ENCODE peak calls at places on chromosomes 12 and 14, in nine cellular contexts. I is AG10803, U is fibroblast of pulmonary artery, V is tibial nerve, N is astrocyte, Y is AG04450, T is stomach, M is Panc1, R is IMR-90. C is an unnamed sample.

GRCh38 chr14:101962503-101962874 is 1.9 kb upstream of the DYNC1H1 start:
- DNase-seq in I (peak), U (peak), V (peak), N (peak), Y (peak), T (peak), M (no peak), R (peak), C (peak)

GRCh38 chr12:104083769-104084475 is 19.6 kb downstream of the HCFC2 start:
- DNase-seq in I (no peak), U (no peak), V (no peak), N (no peak), Y (no peak), T (no peak), M (no peak), R (no peak), C (no peak)

GRCh38 chr14:93028724-93029076 is 87.0 kb downstream of the ITPK1 start:
- DNase-seq in I (no peak), U (no peak), V (no peak), N (no peak), Y (no peak), T (no peak), M (no peak), R (no peak), C (no peak)

GRCh38 chr14:95647926-95648325 is 38.3 kb upstream of the TCL1B start:
- DNase-seq in I (no peak), U (no peak), V (no peak), N (no peak), Y (no peak), T (no peak), M (no peak), R (no peak), C (no peak)

GRCh38 chr12:64178122-64178521 is 44.0 kb downstream of the KICS2 start:
- DNase-seq in I (peak), U (peak), V (no peak), N (peak), Y (peak), T (no peak), M (no peak), R (peak), C (peak)

GRCh38 chr12:104825408-104825807 is 132.7 kb downstream of the SLC41A2 start:
- DNase-seq in I (no peak), U (peak), V (no peak), N (no peak), Y (no peak), T (no peak), M (no peak), R (peak), C (no peak)

GRCh38 chr12:13780453-13780852 is 200.9 kb downstream of the GRIN2B start:
- DNase-seq in I (no peak), U (peak), V (no peak), N (peak), Y (no peak), T (no peak), M (no peak), R (no peak), C (peak)

GRCh38 chr12:50568338-50569155 is 63.8 kb downstream of the DIP2B start:
- DNase-seq in I (no peak), U (peak), V (no peak), N (no peak), Y (no peak), T (no peak), M (no peak), R (peak), C (peak)

GRCh38 chr14:67514203-67514607 is 18.9 kb upstream of the PLEKHH1 start:
- DNase-seq in I (no peak), U (no peak), V (peak), N (no peak), Y (no peak), T (no peak), M (no peak), R (no peak), C (peak)

GRCh38 chr12:129607293-129607692 is 296.5 kb downstream of the TMEM132D start:
- DNase-seq in I (peak), U (peak), V (no peak), N (peak), Y (no peak), T (no peak), M (no peak), R (no peak), C (no peak)

GRCh38 chr14:63881926-63882325 is 29.1 kb downstream of the SYNE2 start:
- DNase-seq in I (no peak), U (no peak), V (no peak), N (no peak), Y (no peak), T (no peak), M (no peak), R (no peak), C (no peak)

GRCh38 chr12:58387199-58387598 is 445.8 kb downstream of the ATP23 start:
- DNase-seq in I (peak), U (peak), V (no peak), N (peak), Y (no peak), T (no peak), M (no peak), R (peak), C (peak)

GRCh38 chr14:36604757-36605505 is 22.5 kb upstream of the NKX2-8 start:
- DNase-seq in I (peak), U (peak), V (peak), N (peak), Y (peak), T (peak), M (peak), R (peak), C (peak)

GRCh38 chr12:125254856-125255255 is 189.6 kb downstream of the AACS start:
- DNase-seq in I (no peak), U (no peak), V (no peak), N (no peak), Y (no peak), T (no peak), M (no peak), R (no peak), C (no peak)

GRCh38 chr14:100762089-100762515 is 35.4 kb downstream of the DLK1 start:
- DNase-seq in I (peak), U (peak), V (no peak), N (peak), Y (no peak), T (no peak), M (no peak), R (peak), C (peak)

GRCh38 chr12:128853321-128854197 is at the start of gene GLT1D1:
- DNase-seq in I (no peak), U (no peak), V (no peak), N (no peak), Y (no peak), T (no peak), M (no peak), R (no peak), C (no peak)

GRCh38 chr12:105436636-105437035 is 106.1 kb downstream of the C12orf75 start:
- DNase-seq in I (no peak), U (no peak), V (no peak), N (no peak), Y (no peak), T (no peak), M (no peak), R (no peak), C (no peak)

GRCh38 chr12:54628186-54628846 is 6.4 kb downstream of the LACRT start:
- DNase-seq in I (no peak), U (no peak), V (no peak), N (no peak), Y (no peak), T (no peak), M (no peak), R (no peak), C (no peak)

GRCh38 chr14:37583358-37584210 is 11.5 kb downstream of the FOXA1 start:
- DNase-seq in I (no peak), U (no peak), V (no peak), N (no peak), Y (no peak), T (no peak), M (no peak), R (no peak), C (no peak)

GRCh38 chr12:12403264-12404248 is 46.7 kb downstream of the BORCS5 start:
- DNase-seq in I (no peak), U (peak), V (no peak), N (no peak), Y (no peak), T (no peak), M (no peak), R (no peak), C (no peak)

GRCh38 chr14:83294941-83295340 is 1761.3 kb upstream of the SEL1L start:
- DNase-seq in I (peak), U (peak), V (no peak), N (peak), Y (no peak), T (no peak), M (no peak), R (peak), C (no peak)

GRCh38 chr14:96956464-96957239 is 159.5 kb downstream of the VRK1 start:
- DNase-seq in I (no peak), U (no peak), V (no peak), N (no peak), Y (no peak), T (no peak), M (no peak), R (no peak), C (no peak)

GRCh38 chr12:54082402-54082892 is 28.8 kb downstream of the HOXC4 start:
- DNase-seq in I (no peak), U (no peak), V (no peak), N (no peak), Y (no peak), T (peak), M (no peak), R (no peak), C (no peak)

GRCh38 chr12:130706311-130706710 is 9.8 kb downstream of the RIMBP2 start:
- DNase-seq in I (no peak), U (no peak), V (no peak), N (no peak), Y (no peak), T (peak), M (no peak), R (no peak), C (no peak)

GRCh38 chr12:101697930-101698781 is 716 bp downstream of the CHPT1 start:
- DNase-seq in I (peak), U (peak), V (peak), N (peak), Y (no peak), T (peak), M (no peak), R (peak), C (peak)

GRCh38 chr12:49092816-49093406 is 1.7 kb downstream of the DHH start:
- DNase-seq in I (no peak), U (no peak), V (no peak), N (no peak), Y (no peak), T (no peak), M (no peak), R (no peak), C (no peak)

GRCh38 chr12:11693068-11693467 is 43.6 kb downstream of the ETV6 start:
- DNase-seq in I (no peak), U (no peak), V (no peak), N (no peak), Y (no peak), T (no peak), M (no peak), R (no peak), C (no peak)

GRCh38 chr14:101823081-101823480 is 61.6 kb downstream of the PPP2R5C start:
- DNase-seq in I (no peak), U (no peak), V (no peak), N (no peak), Y (no peak), T (no peak), M (no peak), R (peak), C (no peak)

GRCh38 chr12:25690996-25691864 is 138.1 kb upstream of the LMNTD1 start:
- DNase-seq in I (no peak), U (peak), V (no peak), N (no peak), Y (no peak), T (no peak), M (no peak), R (no peak), C (peak)

GRCh38 chr14:77549451-77549850 is 50.8 kb upstream of the ISM2 start:
- DNase-seq in I (no peak), U (no peak), V (no peak), N (no peak), Y (no peak), T (no peak), M (no peak), R (no peak), C (no peak)
- TF ChIP-seq CTCF in I (no peak), U (no peak), V (no peak), N (no peak), Y (no peak), T (no peak), M (no peak), R (no peak), C (no peak)

GRCh38 chr12:114669501-114670256 is 14.3 kb downstream of the TBX3 start:
- DNase-seq in I (peak), U (peak), V (no peak), N (no peak), Y (no peak), T (no peak), M (no peak), R (peak), C (no peak)
- H3K4me3 ChIP-seq in I (peak), U (peak), V (no peak), N (peak), Y (peak), T (no peak), M (no peak), R (peak), C (no peak)

DNA sequence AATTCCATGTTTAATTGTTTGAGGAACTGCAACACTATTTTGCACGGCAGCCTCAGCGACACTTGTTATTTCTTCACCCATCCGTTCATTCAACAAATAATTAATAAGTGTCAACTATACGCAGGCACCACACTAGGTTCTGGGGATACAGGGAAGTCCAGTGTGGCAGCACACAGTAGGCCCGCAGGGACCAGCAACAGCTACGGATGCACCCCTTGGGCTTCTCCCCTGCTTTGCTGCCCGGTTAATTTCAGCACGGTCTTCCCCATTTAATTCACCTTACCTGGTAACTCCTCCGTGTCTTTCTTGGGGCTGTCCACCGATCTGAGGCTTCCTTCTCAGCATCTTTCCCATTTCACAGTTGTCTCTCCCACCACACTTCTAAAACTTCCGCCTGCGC is 48.3 kb downstream of the ZFP36L1 start:
- DNase-seq in I (no peak), U (no peak), V (no peak), N (no peak), Y (no peak), T (no peak), M (no peak), R (no peak), C (no peak)
- TF ChIP-seq CTCF in I (no peak), U (no peak), V (no peak), N (no peak), Y (no peak), T (no peak), M (no peak), R (no peak), C (no peak)

DNA sequence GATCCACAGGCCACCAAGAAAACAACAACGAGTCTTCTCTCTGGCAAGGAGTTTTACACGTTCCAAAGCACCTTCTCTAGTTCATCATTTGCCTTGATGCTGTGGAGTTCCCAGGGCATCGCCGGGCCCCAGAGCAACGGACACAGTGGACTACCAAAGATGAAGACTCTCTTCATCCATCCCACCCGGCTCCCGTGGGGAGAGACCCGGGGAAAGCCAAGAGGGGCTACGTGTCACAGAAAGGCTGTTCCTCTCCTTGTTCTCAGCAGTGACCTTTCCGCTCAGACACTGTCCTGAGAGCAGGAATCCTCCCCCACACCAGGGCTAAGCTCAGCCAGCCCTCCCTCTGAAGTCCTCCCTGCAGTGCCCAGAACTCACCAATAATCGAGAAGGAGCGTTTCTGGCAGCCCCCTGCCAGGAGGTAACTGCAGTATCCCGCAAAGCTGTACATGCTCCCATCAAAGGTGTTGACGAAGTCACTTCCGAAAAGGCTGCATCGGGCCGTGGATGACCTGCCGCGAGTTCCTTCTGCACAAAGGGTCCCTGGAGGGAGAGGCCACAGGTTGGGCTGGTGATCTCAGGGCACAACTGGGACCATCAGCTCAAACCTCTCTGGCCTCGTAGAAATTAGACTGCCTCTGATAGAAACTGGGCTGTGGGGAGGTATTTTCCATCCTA is 3.5 kb downstream of the VWF start:
- DNase-seq in I (no peak), U (no peak), V (no peak), N (no peak), Y (no peak), T (no peak), M (no peak), R (no peak), C (no peak)
- H3K4me3 ChIP-seq in I (no peak), U (no peak), V (no peak), N (no peak), Y (no peak), T (peak), M (no peak), R (no peak), C (no peak)

GRCh38 chr12:1540690-1541089 is 53.7 kb downstream of the FBXL14 start:
- DNase-seq in I (no peak), U (no peak), V (no peak), N (peak), Y (no peak), T (no peak), M (peak), R (peak), C (peak)

GRCh38 chr12:1542599-1542998 is 51.8 kb downstream of the FBXL14 start:
- DNase-seq in I (no peak), U (no peak), V (no peak), N (no peak), Y (no peak), T (no peak), M (no peak), R (no peak), C (no peak)

GRCh38 chr12:1546931-1547640 is 47.3 kb downstream of the FBXL14 start:
- DNase-seq in I (no peak), U (no peak), V (no peak), N (no peak), Y (no peak), T (no peak), M (no peak), R (no peak), C (no peak)

GRCh38 chr12:1544991-1545700 is 49.2 kb downstream of the FBXL14 start:
- DNase-seq in I (peak), U (peak), V (peak), N (no peak), Y (no peak), T (no peak), M (no peak), R (peak), C (peak)
- TF ChIP-seq CTCF in I (peak), U (peak), V (no peak), N (peak), Y (peak), T (no peak), M (no peak), R (peak), C (peak)

GRCh38 chr12:70190252-70191010 is 52.8 kb upstream of the CNOT2 start:
- DNase-seq in I (peak), U (peak), V (no peak), N (peak), Y (no peak), T (no peak), M (no peak), R (peak), C (peak)
- H3K4me3 ChIP-seq in I (no peak), U (no peak), V (no peak), N (no peak), Y (no peak), T (no peak), M (no peak), R (no peak), C (no peak)

GRCh38 chr14:68965261-68965761 is 13.8 kb downstream of the ACTN1 start:
- DNase-seq in I (no peak), U (no peak), V (no peak), N (no peak), Y (no peak), T (no peak), M (no peak), R (no peak), C (no peak)
- TF ChIP-seq CTCF in I (no peak), U (no peak), V (no peak), N (no peak), Y (no peak), T (no peak), M (no peak), R (no peak), C (no peak)

GRCh38 chr12:47811070-47811391 is 8.7 kb downstream of the HDAC7 start:
- DNase-seq in I (no peak), U (no peak), V (no peak), N (no peak), Y (no peak), T (no peak), M (no peak), R (no peak), C (no peak)

GRCh38 chr12:47814539-47815170 is 5.0 kb downstream of the HDAC7 start:
- DNase-seq in I (no peak), U (no peak), V (no peak), N (no peak), Y (no peak), T (no peak), M (no peak), R (no peak), C (no peak)

GRCh38 chr12:47813491-47814196 is 6.1 kb downstream of the HDAC7 start:
- DNase-seq in I (no peak), U (peak), V (no peak), N (no peak), Y (no peak), T (no peak), M (no peak), R (no peak), C (no peak)

GRCh38 chr12:47812797-47813490 is 6.8 kb downstream of the HDAC7 start:
- DNase-seq in I (peak), U (peak), V (peak), N (peak), Y (no peak), T (peak), M (no peak), R (peak), C (peak)

GRCh38 chr12:47811581-47812484 is 7.9 kb downstream of the HDAC7 start:
- DNase-seq in I (peak), U (peak), V (peak), N (peak), Y (no peak), T (no peak), M (no peak), R (peak), C (peak)
- H3K4me3 ChIP-seq in I (peak), U (peak), V (no peak), N (no peak), Y (no peak), T (peak), M (peak), R (no peak), C (peak)

C was measured in fibroblast of the aortic adventitia.